ENCODE peak calls at places on chromosomes 16 and 17, in five cellular contexts. O is caudate nucleus; W is neural progenitor cell; D is stimulated activated CD8-positive, alpha-beta memory T cell treated with anti-CD3 and anti-CD28 coated beads, Interleukin-15, amount 100 ng/mL, for 48 hours; C is D721Med. Y is an unnamed sample.

GRCh38 chr17:39962642-39963220 is at the start of gene GSDMA:
- DNase-seq in O (no peak), W (no peak), D (no peak), C (no peak), Y (no peak)

GRCh38 chr17:48198950-48199541 is 91.5 kb downstream of the SNX11 start:
- DNase-seq in O (no peak), W (no peak), D (no peak), C (no peak), Y (no peak)

GRCh38 chr17:79413591-79413990 is 197.3 kb downstream of the RBFOX3 start:
- DNase-seq in O (no peak), W (no peak), D (no peak), C (no peak), Y (no peak)

GRCh38 chr17:31158741-31159377 is 64.1 kb downstream of the NF1 start:
- DNase-seq in O (no peak), W (no peak), D (no peak), C (no peak), Y (no peak)

GRCh38 chr16:13453938-13454553 is 465.9 kb upstream of the ERCC4 start:
- DNase-seq in O (peak; percentile 22), W (peak; percentile 60), D (no peak), C (no peak), Y (peak; percentile 52)

GRCh38 chr16:2033057-2033911 is 6.6 kb downstream of the NHERF2 start:
- DNase-seq in O (peak; percentile 95), W (peak; percentile 38), D (no peak), C (no peak), Y (no peak)

GRCh38 chr16:8346291-8346690 is 244.0 kb downstream of the TMEM114 start:
- DNase-seq in O (no peak), W (peak; percentile 77), D (no peak), C (no peak), Y (no peak)

GRCh38 chr16:25030420-25031131 is 15.4 kb upstream of the ARHGAP17 start:
- DNase-seq in O (no peak), W (no peak), D (no peak), C (no peak), Y (no peak)

GRCh38 chr17:20200016-20200788 is 191.0 kb downstream of the SPECC1 start:
- DNase-seq in O (no peak), W (peak; percentile 13), D (no peak), C (no peak), Y (no peak)

GRCh38 chr16:23835390-23836077 is at the start of gene PRKCB:
- DNase-seq in O (peak; percentile 95), W (peak; percentile 98), D (peak; percentile 86), C (no peak), Y (peak; percentile 93)

GRCh38 chr17:50037321-50038107 is 18.4 kb upstream of the ITGA3 start:
- DNase-seq in O (no peak), W (no peak), D (no peak), C (no peak), Y (no peak)

GRCh38 chr16:47574091-47575054 is 113.2 kb downstream of the PHKB start:
- DNase-seq in O (no peak), W (peak; percentile 5), D (peak; percentile 5), C (no peak), Y (no peak)

GRCh38 chr17:44389723-44390202 is 314 bp upstream of the ITGA2B start:
- DNase-seq in O (no peak), W (no peak), D (no peak), C (no peak), Y (no peak)

GRCh38 chr17:31724026-31724425 is 135.0 kb downstream of the COPRS start:
- DNase-seq in O (no peak), W (no peak), D (no peak), C (no peak), Y (no peak)

GRCh38 chr17:74355065-74355464 is 6.6 kb downstream of the BTBD17 start:
- DNase-seq in O (no peak), W (no peak), D (no peak), C (no peak), Y (no peak)

GRCh38 chr17:28746611-28747045 is 2.8 kb downstream of the TRAF4 start:
- DNase-seq in O (peak; percentile 72), W (peak; percentile 63), D (no peak), C (no peak), Y (peak; percentile 53)

GRCh38 chr17:55416470-55417052 is 5.1 kb downstream of the MMD start:
- DNase-seq in O (peak; percentile 75), W (no peak), D (no peak), C (no peak), Y (no peak)

GRCh38 chr16:49280022-49280741 is 1.5 kb downstream of the CBLN1 start:
- DNase-seq in O (no peak), W (peak; percentile 90), D (no peak), C (no peak), Y (peak; percentile 78)

GRCh38 chr16:51431517-51432241 is 280.6 kb upstream of the SALL1 start:
- DNase-seq in O (peak; percentile 41), W (peak; percentile 26), D (no peak), C (no peak), Y (no peak)